ENCODE peak calls at places on chromosomes 11 and 22, in six cellular contexts. H is K562, D is GM12878, P is A549, Y is endothelial cell of umbilical vein, S is HepG2. W is an unnamed sample.

GRCh38 chr22:45072322-45072903 is 62.6 kb upstream of the PHF21B start:
- DNase-seq in P (peak), S (no peak), D (no peak), H (peak), Y (no peak), W (no peak)

GRCh38 chr22:36048911-36049677 is 20.5 kb upstream of the RBFOX2 start:
- DNase-seq in D (no peak), Y (no peak), P (no peak), H (no peak), S (no peak), W (no peak)

GRCh38 chr11:110797453-110797852 is 85.2 kb upstream of the ARHGAP20 start:
- DNase-seq in Y (no peak), S (no peak), D (peak), H (no peak), P (no peak), W (peak)

GRCh38 chr11:132595711-132596111 is 936.6 kb downstream of the OPCML start:
- DNase-seq in D (no peak), P (no peak), H (no peak), Y (no peak), S (no peak), W (no peak)

GRCh38 chr11:102360681-102361080 is 13.7 kb downstream of the BIRC2 start:
- DNase-seq in H (no peak), S (no peak), D (no peak), P (no peak), Y (no peak), W (no peak)

GRCh38 chr22:47282366-47282765 is 519.9 kb downstream of the TBC1D22A start:
- DNase-seq in Y (no peak), D (no peak), P (no peak), H (no peak), S (no peak), W (no peak)

GRCh38 chr11:120043323-120043945 is 94.5 kb downstream of the TRIM29 start:
- DNase-seq in H (no peak), S (no peak), Y (no peak), P (no peak), D (no peak), W (no peak)

GRCh38 chr22:25406510-25407210 is 157.8 kb upstream of the GRK3 start:
- DNase-seq in S (peak), P (no peak), H (no peak), Y (no peak), D (no peak), W (peak)

GRCh38 chr11:16902182-16902581 is 112.0 kb downstream of the PLEKHA7 start:
- DNase-seq in S (no peak), D (peak), Y (no peak), P (no peak), H (no peak), W (no peak)

GRCh38 chr22:35900483-35901168 is 128.0 kb downstream of the RBFOX2 start:
- DNase-seq in H (no peak), Y (peak), D (no peak), P (no peak), S (no peak), W (peak)

GRCh38 chr11:17478064-17478463 is 1.4 kb upstream of the ABCC8 start:
- DNase-seq in Y (no peak), D (no peak), S (no peak), P (no peak), H (no peak), W (no peak)

GRCh38 chr22:36764060-36764459 is 11.9 kb downstream of the IFT27 start:
- DNase-seq in Y (no peak), H (no peak), S (no peak), P (no peak), D (no peak), W (no peak)

GRCh38 chr22:27439131-27439530 is 362.4 kb downstream of the MN1 start:
- DNase-seq in H (no peak), P (no peak), S (no peak), D (no peak), Y (no peak), W (no peak)

GRCh38 chr22:27436591-27436990 is 365.0 kb downstream of the MN1 start:
- DNase-seq in P (no peak), Y (no peak), H (no peak), S (no peak), D (no peak), W (no peak)

GRCh38 chr22:27435839-27436581 is 365.5 kb downstream of the MN1 start:
- DNase-seq in D (no peak), S (no peak), Y (peak), H (no peak), P (no peak), W (no peak)

GRCh38 chr22:27437570-27437969 is 364.0 kb downstream of the MN1 start:
- DNase-seq in D (no peak), P (no peak), S (no peak), H (no peak), Y (no peak), W (no peak)

DNA sequence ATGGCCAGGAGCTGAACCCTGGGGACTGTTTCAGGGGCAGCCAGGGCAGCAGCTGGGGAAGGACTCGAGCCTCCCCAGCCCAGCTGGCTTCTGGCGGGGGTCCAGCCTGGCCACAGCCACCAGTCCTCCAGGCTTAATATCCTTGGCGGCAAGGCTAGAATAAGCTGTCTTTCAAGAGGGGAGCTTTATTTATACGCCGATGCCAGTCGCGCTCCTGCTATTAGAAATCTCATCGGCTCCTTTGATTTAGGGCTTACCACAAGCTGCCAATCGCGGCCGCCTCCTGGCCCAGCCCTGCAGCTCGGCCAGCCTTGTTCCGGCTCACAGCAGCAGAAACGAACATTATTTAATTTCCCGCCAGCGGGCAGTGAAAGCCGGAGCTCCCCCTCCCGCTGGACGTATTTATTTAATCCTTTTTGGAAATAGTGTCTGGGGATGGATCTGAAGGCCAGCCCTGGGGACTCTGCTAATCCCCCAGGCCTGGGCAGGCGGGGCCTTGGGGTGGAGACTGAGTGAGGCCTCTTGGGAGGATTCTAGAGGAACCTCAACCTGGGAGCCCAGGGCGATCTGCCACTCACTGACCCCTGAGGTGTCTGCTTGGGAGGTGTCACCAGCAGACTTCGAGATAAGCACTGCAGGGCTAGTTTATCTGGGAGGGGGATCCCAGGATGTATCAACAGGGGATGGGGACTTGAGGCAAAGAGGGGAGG is 363.1 kb downstream of the MN1 start:
- DNase-seq in D (no peak), Y (no peak), P (no peak), H (no peak), S (no peak), W (peak)
- TF ChIP-seq MYC in D (no peak), Y (no peak), P (no peak), H (no peak), S (no peak), W (no peak)

GRCh38 chr11:77446911-77447629 is 26.8 kb downstream of the PAK1 start:
- DNase-seq in S (peak), Y (no peak), P (no peak), H (no peak), D (no peak), W (peak)

GRCh38 chr11:77449060-77449521 is 24.8 kb downstream of the PAK1 start:
- DNase-seq in D (peak), S (no peak), Y (no peak), H (no peak), P (no peak), W (peak)

GRCh38 chr11:77448269-77448668 is 25.6 kb downstream of the PAK1 start:
- DNase-seq in P (no peak), S (no peak), Y (no peak), D (no peak), H (no peak), W (no peak)

GRCh38 chr11:77449784-77450183 is 24.1 kb downstream of the PAK1 start:
- DNase-seq in Y (no peak), D (no peak), H (no peak), S (no peak), P (no peak), W (no peak)

DNA sequence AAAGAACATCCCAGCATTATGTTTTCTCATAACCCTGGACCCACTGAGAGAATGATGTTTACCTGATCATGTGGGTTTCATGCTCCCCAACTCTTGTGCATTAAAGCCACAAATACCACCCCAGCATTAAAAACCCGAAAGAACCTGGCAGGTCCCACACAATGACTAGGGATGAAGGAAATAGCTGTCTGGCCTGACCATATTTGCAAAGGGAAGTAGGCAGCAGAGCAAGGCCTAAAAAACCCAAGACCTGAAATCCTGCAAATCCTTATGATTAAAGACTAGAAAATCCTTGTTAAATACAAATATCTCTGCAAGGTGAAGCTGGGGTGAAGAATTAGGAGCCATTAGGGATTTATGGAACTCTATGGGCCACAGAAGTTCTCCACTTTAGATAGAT is 23.7 kb downstream of the PAK1 start:
- DNase-seq in H (no peak), S (no peak), D (no peak), Y (no peak), P (no peak), W (no peak)
- TF ChIP-seq MAX in H (no peak), S (no peak), D (no peak), Y (no peak), P (no peak), W (no peak)

GRCh38 chr11:46127150-46127638 is 5.9 kb upstream of the PHF21A start:
- DNase-seq in D (no peak), S (peak), Y (no peak), P (peak), H (peak), W (peak)
- TF ChIP-seq CTCF in D (peak), S (peak), Y (no peak), P (peak), H (peak), W (peak)

DNA sequence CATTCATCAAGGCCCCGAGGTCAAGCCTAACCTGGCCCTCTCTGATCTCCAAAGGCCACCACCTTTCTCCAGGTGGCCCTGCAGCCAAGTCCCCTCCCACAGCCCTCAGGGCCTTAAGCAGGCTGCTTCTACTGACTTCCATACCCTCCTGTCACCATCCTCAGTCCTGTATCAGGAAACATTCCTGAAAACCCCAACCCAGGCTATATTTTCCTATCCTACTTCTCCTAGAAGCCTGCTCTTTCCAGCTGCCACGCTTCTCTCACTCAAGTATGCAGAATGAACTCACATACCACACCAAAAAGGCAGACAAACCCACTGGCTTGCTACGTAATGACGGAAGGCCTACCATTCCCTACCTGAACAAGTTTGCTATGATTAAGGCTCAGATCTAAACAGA is 23.6 kb downstream of the MORC2 start:
- DNase-seq in H (no peak), P (no peak), D (no peak), S (no peak), Y (no peak), W (no peak)
- TF ChIP-seq MYC in H (no peak), P (no peak), D (no peak), S (no peak), Y (no peak), W (no peak)

GRCh38 chr11:36408476-36409136 is 101.5 kb downstream of the TRAF6 start:
- DNase-seq in D (no peak), H (no peak), Y (no peak), S (no peak), P (no peak), W (no peak)

GRCh38 chr11:36417154-36417553 is 92.9 kb downstream of the TRAF6 start:
- DNase-seq in H (no peak), S (no peak), D (no peak), Y (no peak), P (no peak), W (no peak)

GRCh38 chr11:36411202-36411640 is 98.9 kb downstream of the TRAF6 start:
- DNase-seq in H (no peak), S (no peak), D (peak), Y (peak), P (no peak), W (peak)

GRCh38 chr11:36409152-36409713 is 100.8 kb downstream of the TRAF6 start:
- DNase-seq in Y (peak), P (no peak), D (no peak), S (no peak), H (no peak), W (peak)

DNA sequence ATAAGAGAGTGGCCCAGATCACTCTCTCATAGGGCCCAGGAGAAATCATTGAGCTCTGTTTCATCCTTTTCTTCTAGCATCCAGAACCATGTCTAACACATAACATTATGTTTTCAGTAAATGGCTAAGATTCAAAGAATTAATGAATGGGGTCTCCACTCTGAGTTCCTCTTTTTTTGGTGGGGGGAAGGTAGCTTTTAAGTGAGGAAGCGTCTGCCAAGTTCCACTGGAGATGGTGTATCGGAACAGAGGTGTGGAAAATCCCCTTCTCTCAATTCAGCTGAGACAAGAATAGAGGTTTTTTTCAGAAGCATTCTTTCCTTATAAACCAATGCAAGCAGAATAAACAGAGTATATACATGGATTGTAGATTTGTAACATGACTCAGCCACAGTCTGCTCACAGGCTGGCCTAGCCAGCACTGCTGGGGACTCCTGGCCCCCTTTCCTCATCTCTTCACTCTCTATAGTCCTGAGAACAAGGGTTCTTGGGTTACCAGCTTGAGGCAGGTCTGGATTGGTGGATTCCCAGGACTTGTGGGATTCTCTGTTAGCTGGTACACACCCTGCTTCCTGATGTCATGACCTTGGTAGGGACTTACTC is 97.2 kb downstream of the TRAF6 start:
- DNase-seq in D (no peak), Y (no peak), H (no peak), P (no peak), S (no peak), W (no peak)
- TF ChIP-seq MAX in D (no peak), Y (no peak), H (no peak), P (no peak), S (no peak), W (no peak)

DNA sequence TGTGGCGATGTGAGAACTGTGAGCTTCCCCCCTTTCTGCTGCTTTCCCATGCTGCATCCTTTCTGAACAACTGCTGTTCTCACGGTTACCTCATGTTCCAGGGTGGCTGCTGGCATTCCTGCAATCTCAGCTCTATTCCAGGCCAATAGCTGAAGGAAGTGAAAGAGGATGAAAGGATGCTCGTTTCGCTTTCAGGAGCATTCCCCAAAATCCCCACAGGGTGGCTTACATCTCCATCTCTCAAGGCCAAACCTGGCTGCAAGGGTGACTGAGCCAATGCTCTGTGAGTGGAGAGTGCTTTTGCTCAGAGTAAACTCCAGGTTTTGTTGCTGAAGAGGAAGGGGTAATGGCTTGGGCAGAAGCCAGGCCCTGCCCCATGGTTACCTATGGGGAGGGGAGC is 848.2 kb downstream of the BRD1 start:
- DNase-seq in H (peak), D (no peak), S (peak), Y (no peak), P (peak), W (peak)
- TF ChIP-seq CTCF in H (peak), D (no peak), S (peak), Y (no peak), P (no peak), W (no peak)

GRCh38 chr11:95145430-95146063 is 55.9 kb downstream of the ENDOD1 start:
- DNase-seq in Y (no peak), P (no peak), D (no peak), S (no peak), H (no peak), W (no peak)
- TF ChIP-seq MYC in Y (no peak), P (no peak), D (no peak), S (no peak), H (no peak), W (no peak)

GRCh38 chr11:12746593-12747097 is 72.4 kb downstream of the TEAD1 start:
- DNase-seq in P (no peak), D (no peak), Y (no peak), S (peak), H (peak), W (peak)
- TF ChIP-seq MAX in P (no peak), D (no peak), Y (no peak), S (no peak), H (peak), W (no peak)

DNA sequence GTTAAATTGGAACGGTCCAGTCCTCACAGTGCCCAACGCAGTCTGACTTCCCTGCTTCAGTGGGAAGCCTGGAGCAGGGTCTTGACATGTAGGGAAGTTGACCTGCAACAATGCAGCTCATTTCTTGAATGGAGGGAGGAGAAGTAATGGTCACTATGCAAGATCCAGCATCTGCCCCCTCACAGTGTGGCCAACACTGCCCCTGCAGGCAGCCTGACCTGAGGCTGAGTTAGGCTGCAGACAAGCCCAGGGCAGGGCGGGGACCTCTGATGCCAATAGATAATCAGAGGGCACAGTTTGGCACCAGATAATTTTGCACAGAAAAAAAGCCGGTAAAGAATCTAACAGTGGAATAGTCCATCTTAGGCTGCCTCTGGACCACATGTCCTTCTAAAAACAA is 182.3 kb downstream of the DSCAML1 start:
- DNase-seq in S (no peak), H (no peak), P (no peak), D (no peak), Y (no peak), W (no peak)
- TF ChIP-seq CTCF in S (no peak), H (no peak), P (no peak), D (no peak), Y (no peak), W (no peak)

GRCh38 chr11:71453911-71454304 is 905 bp downstream of the NADSYN1 start:
- DNase-seq in P (no peak), D (no peak), Y (no peak), S (no peak), H (no peak), W (no peak)

GRCh38 chr11:71450507-71450906 is 2.3 kb upstream of the DHCR7 start:
- DNase-seq in P (no peak), Y (no peak), D (no peak), S (no peak), H (no peak), W (no peak)

GRCh38 chr11:71451596-71452353 is 1.2 kb upstream of the NADSYN1 start:
- DNase-seq in D (no peak), S (peak), Y (no peak), H (no peak), P (no peak), W (peak)

GRCh38 chr11:71453021-71453910 is at the start of gene NADSYN1:
- DNase-seq in P (peak), S (peak), Y (peak), H (peak), D (peak), W (peak)

GRCh38 chr11:71452354-71453020 is 516 bp upstream of the NADSYN1 start:
- DNase-seq in Y (peak), S (peak), D (no peak), H (no peak), P (no peak), W (peak)
- TF ChIP-seq MYC in Y (peak), S (no peak), D (no peak), H (no peak), P (no peak), W (peak)

W was measured in NB4.